ENCODE peak calls at places on chromosomes 12 and 14, in five cellular contexts. D is GM13977, F is COLO829, V is psoas muscle, C is caudate nucleus. U is an unnamed sample.

GRCh38 chr14:67241416-67242362 is at the start of gene PALS1:
- DNase-seq in V (no peak), D (peak), F (no peak), C (peak), U (no peak)

GRCh38 chr12:124422570-124423523 is 128.0 kb downstream of the RFLNA start:
- DNase-seq in V (peak), C (peak), F (peak), D (no peak), U (no peak)

GRCh38 chr12:41013921-41014642 is 174.0 kb upstream of the PDZRN4 start:
- DNase-seq in D (no peak), C (no peak), F (no peak), V (no peak), U (no peak)

GRCh38 chr14:95530461-95531170 is 4.2 kb upstream of the GLRX5 start:
- DNase-seq in D (no peak), F (no peak), V (no peak), C (no peak), U (no peak)

GRCh38 chr14:87992349-87992719 is 648 bp downstream of the GALC start:
- DNase-seq in D (peak), F (no peak), V (peak), C (peak), U (no peak)

GRCh38 chr12:3704512-3705348 is 48.2 kb downstream of the CRACR2A start:
- DNase-seq in V (no peak), C (no peak), F (no peak), D (peak), U (peak)

GRCh38 chr14:75497191-75497590 is 25.1 kb upstream of the BATF start:
- DNase-seq in F (no peak), D (no peak), C (no peak), V (no peak), U (peak)

GRCh38 chr12:102957339-102958050 is at the start of gene ASCL1:
- DNase-seq in F (no peak), C (no peak), D (peak), V (no peak), U (no peak)

GRCh38 chr12:27551172-27551840 is 27.3 kb downstream of the PPFIBP1 start:
- DNase-seq in D (no peak), C (no peak), F (no peak), V (no peak), U (no peak)

GRCh38 chr12:46556105-46556559 is 183.6 kb upstream of the SLC38A2 start:
- DNase-seq in V (no peak), F (peak), D (no peak), C (no peak), U (no peak)

GRCh38 chr14:52348796-52349195 is 34.7 kb downstream of the PTGER2 start:
- DNase-seq in F (peak), V (no peak), C (no peak), D (no peak), U (no peak)

GRCh38 chr12:17992002-17992656 is 97.9 kb downstream of the RERGL start:
- DNase-seq in F (peak), V (no peak), C (no peak), D (peak), U (peak)

GRCh38 chr14:77076118-77076631 is 21.9 kb upstream of the CIPC start:
- DNase-seq in V (peak), D (no peak), F (peak), C (no peak), U (no peak)

GRCh38 chr12:124027753-124028559 is 54.9 kb downstream of the ZNF664 start:
- DNase-seq in F (no peak), C (no peak), V (peak), D (no peak), U (no peak)

GRCh38 chr14:79587194-79587593 is 624.1 kb downstream of the DIO2 start:
- DNase-seq in C (no peak), V (no peak), F (no peak), D (no peak), U (no peak)

GRCh38 chr14:77051101-77051500 is 22.6 kb upstream of the IRF2BPL start:
- DNase-seq in D (no peak), F (no peak), V (peak), C (peak), U (no peak)

GRCh38 chr14:50527970-50528369 is 4.4 kb downstream of the MAP4K5 start:
- DNase-seq in F (no peak), V (no peak), D (no peak), C (no peak), U (no peak)

GRCh38 chr12:55927588-55928502 is at the start of gene PYM1:
- DNase-seq in D (peak), V (peak), C (peak), F (peak), U (peak)

GRCh38 chr14:55535521-55536207 is 44.3 kb upstream of the KTN1 start:
- DNase-seq in V (no peak), D (no peak), C (no peak), F (no peak), U (no peak)

GRCh38 chr12:113318900-113319628 is 15.8 kb downstream of the SLC8B1 start:
- DNase-seq in D (no peak), C (no peak), V (no peak), F (no peak), U (no peak)

GRCh38 chr14:86086962-86087361 is 557.0 kb downstream of the FLRT2 start:
- DNase-seq in D (no peak), F (no peak), V (no peak), C (no peak), U (no peak)

GRCh38 chr14:22657861-22658260 is 13.7 kb upstream of the OR6J1 start:
- DNase-seq in V (no peak), C (no peak), F (no peak), D (no peak), U (peak)

GRCh38 chr14:86462193-86462592 is 932.2 kb downstream of the FLRT2 start:
- DNase-seq in C (no peak), V (no peak), D (no peak), F (no peak), U (peak)

GRCh38 chr12:104626069-104626690 is 169.4 kb downstream of the CHST11 start:
- DNase-seq in D (no peak), V (no peak), F (peak), C (no peak), U (no peak)

GRCh38 chr14:104657563-104658324 is 31.7 kb upstream of the INF2 start:
- DNase-seq in C (no peak), D (peak), F (no peak), V (no peak), U (peak)

GRCh38 chr12:6346942-6347341 is 5.1 kb upstream of the TNFRSF1A start:
- DNase-seq in F (no peak), D (no peak), C (no peak), V (no peak), U (no peak)

GRCh38 chr14:90624732-90625444 is 191.3 kb downstream of the TTC7B start:
- DNase-seq in D (no peak), F (no peak), C (no peak), V (no peak), U (peak)

GRCh38 chr12:3727877-3728632 is 24.9 kb downstream of the CRACR2A start:
- DNase-seq in V (no peak), C (no peak), D (peak), F (no peak), U (peak)

GRCh38 chr12:15423629-15424028 is 101.3 kb downstream of the PTPRO start:
- DNase-seq in V (no peak), C (no peak), F (no peak), D (no peak), U (no peak)

GRCh38 chr12:124694250-124694649 is 126.8 kb upstream of the NCOR2 start:
- DNase-seq in F (no peak), C (no peak), D (peak), V (no peak), U (peak)

GRCh38 chr14:104393199-104393897 is 186.2 kb upstream of the C14orf180 start:
- DNase-seq in D (peak), F (no peak), C (no peak), V (no peak), U (no peak)